ENCODE peak calls at places on chromosomes 13 and 19, in eight cellular contexts. B is H9, I is OCI-LY7, H is gastrocnemius medialis, T is nephron progenitor cell, M is left ventricle myocardium inferior, C is sigmoid colon, Q is fibroblast of pulmonary artery. A is an unnamed sample.

GRCh38 chr19:2047449-2048103 is 3.5 kb downstream of the MKNK2 start:
- DNase-seq in T (no peak), C (peak), Q (no peak), I (no peak), B (peak), M (no peak), H (peak), A (no peak)

GRCh38 chr13:100434010-100434763 is 154.4 kb downstream of the GGACT start:
- DNase-seq in I (no peak), B (no peak), M (no peak), H (no peak), T (no peak), Q (peak), C (no peak), A (no peak)

GRCh38 chr13:25037057-25037813 is 58.7 kb upstream of the PABPC3 start:
- DNase-seq in B (peak), M (no peak), Q (peak), H (no peak), T (peak), C (no peak), I (peak), A (peak)

GRCh38 chr13:62246581-62246980 is 830.9 kb upstream of the PCDH20 start:
- DNase-seq in I (no peak), B (no peak), H (no peak), T (no peak), Q (no peak), C (no peak), M (no peak), A (no peak)

GRCh38 chr19:47377801-47378200 is 28.7 kb downstream of the DHX34 start:
- DNase-seq in C (no peak), H (no peak), Q (no peak), B (no peak), M (no peak), I (no peak), T (no peak), A (no peak)

GRCh38 chr13:113971471-113972231 is 2.2 kb downstream of the C13orf46 start:
- DNase-seq in C (peak), B (no peak), T (no peak), M (peak), I (no peak), H (no peak), Q (no peak), A (no peak)

GRCh38 chr19:19732579-19733501 is at the start of gene ZNF14:
- DNase-seq in H (peak), M (peak), C (peak), B (peak), I (peak), T (peak), Q (peak), A (peak)

GRCh38 chr19:54138777-54139256 is 1.3 kb downstream of the CNOT3 start:
- DNase-seq in T (peak), I (no peak), Q (no peak), B (no peak), C (no peak), H (no peak), M (no peak), A (no peak)

GRCh38 chr13:110249326-110249725 is 57.6 kb downstream of the COL4A1 start:
- DNase-seq in B (no peak), I (no peak), Q (no peak), M (no peak), H (no peak), T (no peak), C (no peak), A (peak)

GRCh38 chr13:39565036-39565949 is 37.7 kb downstream of the LHFPL6 start:
- DNase-seq in H (no peak), Q (peak), M (no peak), B (peak), T (no peak), I (no peak), C (no peak), A (no peak)

GRCh38 chr19:6213696-6214585 is 65.8 kb downstream of the MLLT1 start:
- DNase-seq in Q (no peak), I (no peak), B (no peak), M (no peak), T (no peak), C (peak), H (no peak), A (no peak)

GRCh38 chr19:940591-941291 is 14.9 kb downstream of the ARID3A start:
- DNase-seq in H (peak), M (peak), T (no peak), Q (no peak), I (no peak), C (peak), B (no peak), A (peak)

GRCh38 chr13:27203186-27203585 is 31.6 kb upstream of the USP12 start:
- DNase-seq in C (no peak), M (no peak), H (no peak), B (no peak), Q (no peak), T (no peak), I (no peak), A (no peak)

GRCh38 chr19:1115646-1116420 is 12.0 kb downstream of the GPX4 start:
- DNase-seq in I (no peak), C (no peak), H (no peak), Q (no peak), B (no peak), M (no peak), T (no peak), A (no peak)

GRCh38 chr19:54337858-54338230 is 1.1 kb downstream of the LILRA4 start:
- DNase-seq in C (no peak), H (no peak), Q (no peak), M (no peak), B (no peak), T (no peak), I (no peak), A (no peak)

GRCh38 chr19:38658462-38659306 is 11.2 kb downstream of the ACTN4 start:
- DNase-seq in B (no peak), C (peak), T (no peak), Q (peak), I (no peak), M (no peak), H (no peak), A (peak)

GRCh38 chr13:99176309-99177276 is 24.1 kb upstream of the UBAC2 start:
- DNase-seq in B (peak), I (peak), H (peak), Q (peak), T (peak), C (peak), M (peak), A (peak)
- TF ChIP-seq CTCF in B (peak), I (peak), H (peak), Q (peak), T (peak), C (peak), M (peak), A (peak)

DNA sequence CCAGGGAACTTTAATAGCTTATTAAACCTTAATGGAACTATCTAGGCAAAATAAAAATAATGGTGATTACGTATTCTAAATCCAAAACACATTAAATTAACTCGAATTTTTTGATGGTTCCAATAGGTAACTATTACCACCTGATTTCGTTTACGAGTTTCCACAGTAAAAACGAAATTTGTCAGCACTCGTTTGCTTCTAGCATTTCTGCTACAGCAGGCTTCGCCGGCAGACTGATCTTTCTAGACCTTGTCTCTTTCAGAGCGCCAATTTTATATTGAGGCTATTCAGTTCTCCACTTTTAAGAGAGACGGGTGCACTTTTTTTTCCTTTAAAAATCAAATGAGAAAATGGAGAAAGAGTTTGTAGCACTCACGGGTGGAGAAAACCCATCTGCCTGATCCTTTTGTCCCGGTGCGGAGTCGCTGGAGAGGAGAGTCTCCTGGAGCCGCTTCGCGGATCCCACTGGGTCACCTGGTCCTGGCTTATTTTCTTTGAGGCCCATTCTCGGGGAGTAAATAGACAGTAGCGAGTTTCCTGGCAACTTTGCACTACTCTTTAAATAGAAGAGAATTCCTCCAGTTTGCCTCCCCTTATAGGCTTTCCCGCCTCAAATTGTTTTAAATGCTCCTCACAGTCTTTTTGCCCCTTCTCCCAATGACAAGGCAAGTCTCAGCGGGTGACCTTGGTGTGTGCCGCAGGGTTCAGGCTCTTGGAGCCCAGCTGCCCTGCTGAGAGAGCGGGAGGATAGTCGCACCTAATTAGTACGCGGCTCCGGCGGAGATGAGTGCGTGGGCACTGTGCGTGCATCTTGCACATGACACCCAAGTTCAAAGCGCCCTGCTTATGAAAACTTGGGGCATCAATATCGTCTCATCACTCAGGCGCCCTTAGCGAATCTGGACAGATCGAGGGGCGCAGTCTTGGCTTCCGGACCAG is 117.0 kb downstream of the KCNRG start:
- DNase-seq in C (no peak), I (no peak), B (peak), Q (no peak), T (peak), M (no peak), H (no peak), A (no peak)
- TF ChIP-seq CTCF in C (no peak), I (no peak), B (no peak), Q (no peak), T (no peak), M (no peak), H (no peak), A (no peak)

DNA sequence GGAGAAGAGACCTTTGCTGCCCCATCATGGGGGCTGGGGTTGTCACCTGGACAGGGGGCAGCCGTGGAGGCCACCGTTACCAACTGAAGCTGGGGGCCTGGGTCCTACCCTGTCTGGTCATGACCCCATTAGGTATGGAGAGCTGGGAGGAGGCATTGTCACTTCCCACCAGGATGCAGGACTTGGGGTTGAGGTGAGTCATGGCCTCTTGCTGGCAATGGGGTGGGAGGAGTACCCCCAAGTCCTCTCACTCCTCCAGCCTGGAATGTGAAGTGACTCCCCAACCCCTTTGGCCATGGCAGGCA is 9.0 kb downstream of the EGLN2 start:
- DNase-seq in I (no peak), C (no peak), M (no peak), T (no peak), B (no peak), Q (no peak), H (no peak), A (no peak)
- TF ChIP-seq CTCF in I (no peak), C (no peak), M (no peak), T (no peak), B (no peak), Q (no peak), H (no peak), A (no peak)

DNA sequence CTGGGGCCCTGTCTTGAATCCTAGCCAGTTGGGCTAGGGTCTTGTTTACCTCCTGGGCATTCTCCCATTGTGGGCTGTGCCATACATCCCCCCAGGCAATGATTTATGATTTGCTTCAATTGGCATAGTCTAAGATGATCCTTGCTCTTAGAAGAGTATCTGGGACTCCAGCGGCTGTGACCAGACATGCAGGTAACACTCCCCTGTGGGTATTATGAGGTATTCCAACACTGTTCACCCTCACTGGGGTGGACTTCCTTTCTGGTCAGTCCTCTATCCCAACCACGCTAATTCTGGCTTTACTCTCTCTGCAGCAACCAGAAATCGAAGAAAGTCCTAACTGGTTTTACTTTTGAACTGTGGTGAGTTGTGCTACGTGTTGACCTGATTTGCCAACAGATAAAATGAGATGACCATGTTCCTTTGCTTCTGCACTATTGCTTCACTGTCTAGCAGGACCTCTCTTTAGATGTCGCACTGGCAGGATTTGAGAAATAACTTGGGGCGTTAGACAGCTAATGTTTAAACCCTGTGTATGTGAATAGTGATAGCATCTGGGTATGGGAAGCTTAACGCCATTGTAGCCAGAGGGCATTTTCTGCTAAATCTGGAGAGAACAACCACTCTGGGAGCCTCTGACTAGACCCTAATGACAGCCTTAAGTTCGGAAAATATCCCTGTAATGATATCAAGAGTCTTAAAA is 6.7 kb upstream of the LRCH1 start:
- DNase-seq in Q (no peak), M (no peak), C (no peak), T (no peak), H (no peak), I (no peak), B (no peak), A (no peak)
- TF ChIP-seq CTCF in Q (no peak), M (no peak), C (no peak), T (no peak), H (no peak), I (no peak), B (no peak), A (no peak)

GRCh38 chr19:49363265-49364082 is at the start of gene DKKL1:
- DNase-seq in B (peak), I (peak), T (peak), H (peak), M (peak), Q (peak), C (peak), A (peak)
- TF ChIP-seq CTCF in B (peak), I (peak), T (no peak), H (no peak), M (peak), Q (no peak), C (peak), A (no peak)

GRCh38 chr13:112928958-112929777 is 39.8 kb upstream of the MCF2L start:
- DNase-seq in H (no peak), Q (peak), C (no peak), I (no peak), B (no peak), M (no peak), T (no peak), A (no peak)

GRCh38 chr13:112930192-112930591 is 38.8 kb upstream of the MCF2L start:
- DNase-seq in Q (no peak), T (no peak), H (no peak), M (no peak), C (no peak), B (no peak), I (no peak), A (no peak)

GRCh38 chr13:112932971-112933370 is 36.0 kb upstream of the MCF2L start:
- DNase-seq in I (no peak), B (no peak), Q (no peak), M (no peak), C (peak), T (no peak), H (no peak), A (no peak)

GRCh38 chr13:112929778-112930055 is 39.3 kb upstream of the MCF2L start:
- DNase-seq in Q (no peak), H (no peak), M (no peak), I (no peak), T (no peak), B (no peak), C (no peak), A (no peak)

DNA sequence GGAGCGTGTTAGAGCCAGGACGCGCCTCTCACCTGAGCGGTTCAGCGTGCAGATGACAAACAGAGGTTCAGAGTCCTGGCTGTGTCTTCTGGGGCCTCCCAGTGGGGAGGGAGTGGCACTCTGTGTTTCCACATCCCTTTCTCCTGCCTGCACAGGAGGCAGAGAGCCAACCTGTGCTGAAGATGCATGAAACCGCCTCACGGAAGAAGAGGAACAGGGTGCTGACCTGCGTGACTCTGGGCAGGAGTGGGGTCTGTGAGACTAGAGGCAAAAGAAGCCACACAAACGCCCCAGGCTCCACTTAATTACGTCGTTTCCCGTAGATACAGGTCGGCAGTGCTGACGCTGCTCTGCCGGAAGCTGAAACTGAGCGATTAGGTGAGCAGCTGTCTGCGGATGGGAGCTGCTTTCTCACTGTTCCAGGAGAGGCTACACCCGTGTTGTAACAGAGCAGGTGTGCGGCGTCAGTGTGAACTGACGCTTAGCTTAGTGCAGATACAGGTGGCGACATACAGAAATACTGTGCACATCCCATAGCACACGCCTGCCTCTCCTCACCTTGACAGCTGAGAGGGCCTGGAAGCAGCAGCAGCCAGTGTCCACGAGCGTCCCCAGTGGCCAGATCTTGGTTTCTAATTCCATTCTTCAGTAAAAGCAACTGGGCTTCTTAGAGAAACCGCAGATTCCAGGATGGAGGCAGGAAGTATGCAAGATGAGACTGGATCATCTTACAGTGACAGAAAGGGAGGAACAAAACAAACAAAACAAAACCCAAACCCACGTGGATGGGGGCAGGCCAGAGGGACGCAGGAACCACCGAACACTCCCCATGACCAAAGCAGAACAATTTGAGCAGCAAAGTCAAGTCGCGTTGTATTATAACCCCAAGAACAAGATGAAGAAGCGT is 37.7 kb upstream of the MCF2L start:
- DNase-seq in I (no peak), T (peak), Q (peak), B (peak), C (peak), H (no peak), M (no peak), A (no peak)
- TF ChIP-seq CTCF in I (peak), T (peak), Q (peak), B (peak), C (peak), H (no peak), M (peak), A (no peak)

GRCh38 chr19:16659832-16660708 is at the start of gene SMIM7:
- DNase-seq in T (peak), C (peak), I (peak), H (peak), Q (peak), B (peak), M (peak), A (peak)
- TF ChIP-seq CTCF in T (no peak), C (no peak), I (peak), H (peak), Q (no peak), B (no peak), M (no peak), A (no peak)

DNA sequence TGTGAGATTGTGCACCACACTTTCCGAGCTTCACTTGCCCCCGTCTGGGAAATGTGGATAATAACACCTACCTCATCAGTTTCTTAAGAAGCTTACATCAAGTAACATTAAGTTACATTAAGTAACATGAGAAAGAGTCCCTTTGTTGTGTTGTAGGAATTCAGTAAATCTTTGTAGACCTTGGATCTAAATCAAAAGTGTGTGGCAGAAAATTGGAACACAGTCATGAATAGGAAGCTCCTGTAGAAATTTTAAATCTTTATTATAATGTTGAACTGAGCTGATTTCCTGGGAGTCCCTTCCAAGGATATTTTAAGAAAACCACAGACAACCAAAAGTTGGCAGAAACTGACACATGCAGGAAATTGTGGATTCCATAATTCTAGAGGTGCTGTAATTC is 5.7 kb upstream of the ENOX1 start:
- DNase-seq in M (no peak), Q (peak), B (no peak), H (no peak), I (no peak), T (no peak), C (no peak), A (no peak)
- TF ChIP-seq CTCF in M (no peak), Q (peak), B (no peak), H (no peak), I (no peak), T (no peak), C (no peak), A (no peak)

GRCh38 chr13:112060899-112061366 is 6.0 kb upstream of the SOX1 start:
- DNase-seq in M (no peak), T (peak), B (peak), C (no peak), I (no peak), H (no peak), Q (no peak), A (no peak)
- TF ChIP-seq CTCF in M (no peak), T (no peak), B (no peak), C (no peak), I (no peak), H (no peak), Q (no peak), A (no peak)